ENCODE peak calls at places on chromosomes 3 and 15, in four cellular contexts. One of them, this sample, is unnamed.

GRCh38 chr3:186361246-186361611 is 805 bp downstream of the DGKG start:
- DNase-seq in H54: no peak
- DNase-seq in K562: no peak
- DNase-seq in tibial nerve: no peak
- DNase-seq in this sample: no peak

GRCh38 chr3:193297421-193297820 is 56.4 kb downstream of the PLAAT1 start:
- DNase-seq in H54: peak; percentile 69
- DNase-seq in K562: no peak
- DNase-seq in tibial nerve: no peak
- DNase-seq in this sample: no peak

GRCh38 chr3:155743616-155744015 is 1.3 kb downstream of the PLCH1 start:
- DNase-seq in H54: no peak
- DNase-seq in K562: no peak
- DNase-seq in tibial nerve: no peak
- DNase-seq in this sample: no peak

GRCh38 chr3:116951610-116952009 is 242.0 kb downstream of the TUSC7 start:
- DNase-seq in H54: no peak
- DNase-seq in K562: no peak
- DNase-seq in tibial nerve: no peak
- DNase-seq in this sample: no peak

GRCh38 chr3:11825271-11825670 is 21.4 kb downstream of the TAMM41 start:
- DNase-seq in H54: no peak
- DNase-seq in K562: no peak
- DNase-seq in tibial nerve: no peak
- DNase-seq in this sample: no peak

GRCh38 chr3:173793963-173794362 is 396.4 kb downstream of the NLGN1 start:
- DNase-seq in H54: no peak
- DNase-seq in K562: no peak
- DNase-seq in tibial nerve: no peak
- DNase-seq in this sample: no peak

GRCh38 chr3:104909721-104910120 is 457.0 kb upstream of the ALCAM start:
- DNase-seq in H54: no peak
- DNase-seq in K562: no peak
- DNase-seq in tibial nerve: no peak
- DNase-seq in this sample: no peak

GRCh38 chr15:101320501-101321052 is 25.5 kb upstream of the SNRPA1 start:
- DNase-seq in H54: no peak
- DNase-seq in K562: no peak
- DNase-seq in tibial nerve: peak; percentile 15
- DNase-seq in this sample: no peak

GRCh38 chr3:16148783-16149182 is 25.7 kb upstream of the GALNT15 start:
- DNase-seq in H54: no peak
- DNase-seq in K562: no peak
- DNase-seq in tibial nerve: peak; percentile 94
- DNase-seq in this sample: peak; percentile 86

GRCh38 chr3:171323934-171324535 is 136.2 kb downstream of the TNIK start:
- DNase-seq in H54: no peak
- DNase-seq in K562: no peak
- DNase-seq in tibial nerve: no peak
- DNase-seq in this sample: no peak

GRCh38 chr3:53589806-53590205 is 95.4 kb downstream of the CACNA1D start:
- DNase-seq in H54: no peak
- DNase-seq in K562: no peak
- DNase-seq in tibial nerve: no peak
- DNase-seq in this sample: no peak

GRCh38 chr3:105672996-105673395 is 195.8 kb downstream of the CBLB start:
- DNase-seq in H54: no peak
- DNase-seq in K562: no peak
- DNase-seq in tibial nerve: no peak
- DNase-seq in this sample: no peak

GRCh38 chr3:138889792-138890191 is 55.1 kb upstream of the PIK3CB start:
- DNase-seq in H54: no peak
- DNase-seq in K562: no peak
- DNase-seq in tibial nerve: no peak
- DNase-seq in this sample: no peak

GRCh38 chr3:356947-357346 is 160.4 kb downstream of the CHL1 start:
- DNase-seq in H54: no peak
- DNase-seq in K562: no peak
- DNase-seq in tibial nerve: no peak
- DNase-seq in this sample: no peak

GRCh38 chr3:117734431-117734830 is 1024.9 kb downstream of the TUSC7 start:
- DNase-seq in H54: no peak
- DNase-seq in K562: no peak
- DNase-seq in tibial nerve: no peak
- DNase-seq in this sample: no peak

GRCh38 chr3:169052465-169053302 is 610.8 kb downstream of the MECOM start:
- DNase-seq in H54: no peak
- DNase-seq in K562: no peak
- DNase-seq in tibial nerve: no peak
- DNase-seq in this sample: no peak

GRCh38 chr3:41169038-41169437 is 30.3 kb upstream of the CTNNB1 start:
- DNase-seq in H54: no peak
- DNase-seq in K562: no peak
- DNase-seq in tibial nerve: no peak
- DNase-seq in this sample: no peak

DNA sequence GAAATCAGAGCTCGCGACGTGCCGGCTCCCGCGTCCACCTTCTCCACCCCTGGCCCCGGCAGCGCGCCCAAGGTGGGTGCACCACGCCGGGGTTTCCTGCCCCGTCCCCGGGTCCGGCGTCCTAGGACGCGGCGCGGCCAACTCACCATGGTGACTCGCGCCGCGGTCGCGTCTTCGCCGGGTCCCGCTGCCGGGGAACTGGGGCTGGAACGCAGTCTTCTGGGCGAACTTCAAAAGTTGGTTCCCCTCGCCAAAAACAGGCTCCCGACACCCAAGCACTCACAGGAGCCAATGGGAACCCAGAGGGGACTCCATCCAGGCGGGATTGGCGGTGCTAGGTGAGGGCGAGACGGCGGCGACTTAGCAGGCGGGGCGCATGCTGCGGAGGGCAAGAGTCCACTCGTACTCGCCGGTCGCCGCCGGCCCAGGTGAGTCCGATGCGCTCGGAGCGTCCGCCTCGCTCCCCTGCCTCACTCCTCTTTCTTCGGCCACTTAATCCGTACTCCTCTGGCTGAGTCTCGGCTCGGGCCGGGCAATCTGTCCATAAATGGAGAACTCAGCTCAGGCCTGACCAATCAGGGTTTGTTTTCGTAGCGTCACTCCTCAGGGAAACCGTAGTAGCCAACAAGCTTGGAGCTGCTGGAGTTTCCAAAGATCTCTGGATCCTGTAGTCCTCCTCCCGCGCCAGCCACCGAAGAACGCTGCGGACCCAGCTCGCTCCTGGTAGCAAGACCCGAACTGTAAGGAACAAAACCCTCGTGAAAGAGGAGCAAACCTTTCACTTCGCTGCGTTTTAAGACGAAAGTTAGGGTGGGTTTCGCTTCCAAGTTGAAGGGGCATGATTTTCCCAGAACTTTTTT is at the start of gene MYO1E:
- DNase-seq in H54: peak; percentile 88
- DNase-seq in K562: no peak
- DNase-seq in tibial nerve: peak; percentile 88
- DNase-seq in this sample: peak; percentile 87
- TF ChIP-seq POLR2A in H54: peak; percentile 89
- TF ChIP-seq POLR2A in K562: no peak
- TF ChIP-seq POLR2A in tibial nerve: peak; percentile 98
- TF ChIP-seq POLR2A in this sample: peak; percentile 89

GRCh38 chr15:90934949-90935751 is at the start of gene UNC45A:
- DNase-seq in H54: peak; percentile 72
- DNase-seq in K562: peak; percentile 95
- DNase-seq in tibial nerve: peak; percentile 89
- DNase-seq in this sample: peak; percentile 90
- TF ChIP-seq POLR2A in H54: peak; percentile 68
- TF ChIP-seq POLR2A in K562: peak; percentile 50
- TF ChIP-seq POLR2A in tibial nerve: peak; percentile 79
- TF ChIP-seq POLR2A in this sample: peak; percentile 30

GRCh38 chr15:75646944-75647364 is 758 bp upstream of the SNX33 start:
- DNase-seq in H54: no peak
- DNase-seq in K562: no peak
- DNase-seq in tibial nerve: peak; percentile 39
- DNase-seq in this sample: no peak
- TF ChIP-seq POLR2A in H54: no peak
- TF ChIP-seq POLR2A in K562: no peak
- TF ChIP-seq POLR2A in tibial nerve: no peak
- TF ChIP-seq POLR2A in this sample: no peak

DNA sequence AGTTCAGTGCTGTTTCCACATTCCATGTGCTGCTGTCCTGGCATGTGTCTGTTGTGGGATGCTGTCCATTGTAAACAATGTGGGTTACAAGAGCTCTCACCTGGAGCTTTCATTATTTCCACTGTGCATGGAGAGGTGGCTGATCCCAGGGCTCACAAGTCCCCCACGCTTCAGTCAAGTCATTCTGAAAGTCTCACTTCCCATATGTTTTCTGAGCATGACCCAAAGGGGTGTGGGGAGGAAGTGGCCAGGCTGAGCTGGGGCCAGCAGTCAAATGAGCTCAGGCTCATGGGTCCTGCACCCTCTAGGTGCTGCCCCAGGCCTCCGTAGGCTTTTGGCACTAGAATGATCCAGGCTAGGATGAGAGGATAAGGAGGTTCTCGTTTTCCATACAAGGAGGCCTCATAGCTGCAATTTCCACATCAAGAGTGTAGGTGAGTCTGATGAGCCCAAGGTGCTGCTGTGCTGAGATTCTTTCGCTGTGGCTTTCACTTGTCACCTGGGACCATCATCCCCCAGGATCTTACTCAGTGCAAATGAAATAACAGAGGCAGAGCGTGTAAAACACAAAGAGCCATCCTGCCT is 22.0 kb downstream of the STARD5 start:
- DNase-seq in H54: no peak
- DNase-seq in K562: no peak
- DNase-seq in tibial nerve: no peak
- DNase-seq in this sample: no peak
- TF ChIP-seq POLR2A in H54: no peak
- TF ChIP-seq POLR2A in K562: no peak
- TF ChIP-seq POLR2A in tibial nerve: no peak
- TF ChIP-seq POLR2A in this sample: no peak

DNA sequence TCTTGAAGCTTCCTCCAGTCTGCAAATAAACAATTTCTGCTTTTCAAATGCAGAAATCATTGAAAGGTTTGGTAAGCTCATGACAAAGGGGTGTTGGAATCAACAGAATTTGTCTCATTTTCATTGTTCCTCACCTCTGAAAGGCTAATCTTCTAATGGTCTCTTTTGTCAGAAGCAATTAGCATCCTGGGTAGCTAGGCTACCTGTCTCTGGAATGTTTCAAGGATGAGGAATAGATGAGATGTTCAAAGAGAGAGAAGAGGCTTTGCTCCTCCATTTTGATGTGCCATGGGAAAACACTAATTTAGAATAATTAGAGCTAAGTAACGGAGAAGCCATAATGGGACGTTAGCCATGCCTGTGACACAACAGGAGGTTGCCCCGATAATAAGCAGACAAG is 43.5 kb upstream of the SIAH2 start:
- DNase-seq in H54: no peak
- DNase-seq in K562: no peak
- DNase-seq in tibial nerve: no peak
- DNase-seq in this sample: no peak
- TF ChIP-seq POLR2A in H54: no peak
- TF ChIP-seq POLR2A in K562: no peak
- TF ChIP-seq POLR2A in tibial nerve: no peak
- TF ChIP-seq POLR2A in this sample: no peak

DNA sequence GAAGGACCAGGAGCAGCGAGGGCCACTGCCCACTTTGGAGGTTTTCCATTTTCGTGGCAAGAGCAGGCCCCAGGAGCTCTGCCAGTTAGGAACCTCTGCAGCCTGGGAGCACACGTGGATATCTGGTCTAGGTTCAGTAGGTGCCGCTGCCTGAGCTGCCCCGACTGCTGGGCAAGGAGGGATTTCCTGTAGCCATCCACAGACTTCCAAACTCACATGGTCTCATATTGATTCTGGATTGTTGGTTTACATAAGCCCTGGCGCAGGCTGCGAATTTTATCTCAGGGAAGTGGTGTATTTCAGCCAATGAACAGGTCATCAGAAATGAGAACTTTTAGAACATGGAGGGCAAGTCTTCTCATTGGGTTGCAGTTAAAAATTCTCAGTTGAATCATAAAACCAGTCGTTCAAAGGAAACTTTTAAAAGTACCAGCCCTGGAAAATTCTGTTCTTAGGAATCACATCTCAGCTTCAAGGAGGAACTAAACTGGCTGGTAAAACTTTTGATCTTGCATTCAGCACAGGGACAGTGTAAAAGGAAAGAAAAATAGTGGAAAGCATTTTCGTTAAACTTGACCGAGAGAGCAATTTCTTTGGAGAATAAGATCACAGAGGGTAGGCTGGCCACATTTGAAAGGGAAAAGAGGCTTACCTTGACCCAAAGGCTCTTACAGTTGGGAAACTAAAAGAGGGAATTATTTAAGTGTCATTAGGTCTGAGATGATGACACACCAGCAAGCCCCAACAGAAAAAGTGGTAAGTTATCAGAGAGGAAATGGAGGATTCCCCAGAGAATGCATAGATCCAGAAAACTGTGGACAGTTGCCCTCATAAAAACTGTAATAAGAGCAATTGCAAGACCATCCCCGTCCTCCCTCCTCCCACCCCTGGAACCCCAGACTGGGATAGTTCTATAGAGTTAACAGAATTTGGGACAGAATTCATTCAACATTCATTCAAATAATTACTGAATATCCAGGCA is 6.4 kb upstream of the RTP3 start:
- DNase-seq in H54: no peak
- DNase-seq in K562: no peak
- DNase-seq in tibial nerve: no peak
- DNase-seq in this sample: no peak
- TF ChIP-seq POLR2A in H54: no peak
- TF ChIP-seq POLR2A in K562: no peak
- TF ChIP-seq POLR2A in tibial nerve: no peak
- TF ChIP-seq POLR2A in this sample: no peak

GRCh38 chr3:110577856-110578255 is 493.8 kb upstream of the NECTIN3 start:
- DNase-seq in H54: no peak
- DNase-seq in K562: no peak
- DNase-seq in tibial nerve: no peak
- DNase-seq in this sample: no peak
- TF ChIP-seq POLR2A in H54: no peak
- TF ChIP-seq POLR2A in K562: no peak
- TF ChIP-seq POLR2A in tibial nerve: no peak
- TF ChIP-seq POLR2A in this sample: no peak

GRCh38 chr3:58175429-58176184 is 35.2 kb downstream of the DNASE1L3 start:
- DNase-seq in H54: no peak
- DNase-seq in K562: no peak
- DNase-seq in tibial nerve: no peak
- DNase-seq in this sample: peak; percentile 57
- TF ChIP-seq POLR2A in H54: no peak
- TF ChIP-seq POLR2A in K562: no peak
- TF ChIP-seq POLR2A in tibial nerve: no peak
- TF ChIP-seq POLR2A in this sample: no peak

DNA sequence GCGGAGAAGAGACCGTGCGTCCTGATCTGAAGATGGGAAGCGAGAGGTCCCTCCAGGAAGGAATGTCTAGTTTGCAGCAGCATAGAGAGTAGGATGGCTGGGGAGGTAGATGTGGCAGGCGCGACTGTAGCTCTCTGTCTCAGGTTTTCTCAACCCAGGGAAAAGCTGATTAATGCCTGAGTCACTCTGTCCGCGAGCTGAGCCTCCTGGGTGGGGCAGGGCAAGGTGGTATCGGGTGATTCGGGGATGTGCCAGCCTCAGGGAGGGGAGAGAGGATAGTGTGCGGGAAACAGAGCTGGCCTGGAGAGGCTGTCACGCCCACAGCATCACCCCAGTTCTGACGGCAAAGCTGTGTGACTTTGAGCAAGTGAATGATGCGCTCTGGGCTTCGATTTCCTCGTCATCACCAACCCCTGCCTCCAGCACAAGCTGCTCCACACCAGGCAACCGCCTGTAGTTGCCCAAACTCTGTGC is 28.4 kb downstream of the CPN2 start:
- DNase-seq in H54: peak; percentile 97
- DNase-seq in K562: peak; percentile 29
- DNase-seq in tibial nerve: no peak
- DNase-seq in this sample: no peak
- TF ChIP-seq POLR2A in H54: no peak
- TF ChIP-seq POLR2A in K562: no peak
- TF ChIP-seq POLR2A in tibial nerve: no peak
- TF ChIP-seq POLR2A in this sample: no peak

This sample was measured in ovary.